ENCODE peak calls at places on chromosome 15, in five cellular contexts. One of them, this sample, is unnamed.

GRCh38 chr15:40338921-40339620 is 1.7 kb downstream of the CCDC9B start:
- DNase-seq in OCI-LY7: no peak
- DNase-seq in cardiac fibroblast: peak
- DNase-seq in cardiac muscle cell: no peak
- DNase-seq in transverse colon: peak
- DNase-seq in this sample: peak

GRCh38 chr15:65057549-65057940 is 10.2 kb downstream of the RASL12 start:
- DNase-seq in OCI-LY7: no peak
- DNase-seq in cardiac fibroblast: no peak
- DNase-seq in cardiac muscle cell: no peak
- DNase-seq in transverse colon: no peak
- DNase-seq in this sample: no peak

GRCh38 chr15:68732451-68732850 is 88.2 kb downstream of the ANP32A start:
- DNase-seq in OCI-LY7: no peak
- DNase-seq in cardiac fibroblast: no peak
- DNase-seq in cardiac muscle cell: no peak
- DNase-seq in transverse colon: no peak
- DNase-seq in this sample: no peak

GRCh38 chr15:60324706-60325438 is 72.9 kb downstream of the ANXA2 start:
- DNase-seq in OCI-LY7: no peak
- DNase-seq in cardiac fibroblast: peak
- DNase-seq in cardiac muscle cell: no peak
- DNase-seq in transverse colon: no peak
- DNase-seq in this sample: no peak

GRCh38 chr15:33955945-33956344 is 12.4 kb upstream of the CHRM5 start:
- DNase-seq in OCI-LY7: no peak
- DNase-seq in cardiac fibroblast: no peak
- DNase-seq in cardiac muscle cell: no peak
- DNase-seq in transverse colon: no peak
- DNase-seq in this sample: no peak

GRCh38 chr15:35693286-35693685 is 147.3 kb upstream of the DPH6 start:
- DNase-seq in OCI-LY7: no peak
- DNase-seq in cardiac fibroblast: peak
- DNase-seq in cardiac muscle cell: no peak
- DNase-seq in transverse colon: no peak
- DNase-seq in this sample: peak

GRCh38 chr15:84840741-84841429 is 23.7 kb downstream of the ALPK3 start:
- DNase-seq in OCI-LY7: no peak
- DNase-seq in cardiac fibroblast: peak
- DNase-seq in cardiac muscle cell: peak
- DNase-seq in transverse colon: peak
- DNase-seq in this sample: peak

GRCh38 chr15:52527898-52528464 is 699 bp downstream of the MYO5A start:
- DNase-seq in OCI-LY7: peak
- DNase-seq in cardiac fibroblast: peak
- DNase-seq in cardiac muscle cell: peak
- DNase-seq in transverse colon: peak
- DNase-seq in this sample: no peak

GRCh38 chr15:94322141-94322540 is 90.8 kb downstream of the MCTP2 start:
- DNase-seq in OCI-LY7: no peak
- DNase-seq in cardiac fibroblast: peak
- DNase-seq in cardiac muscle cell: no peak
- DNase-seq in transverse colon: no peak
- DNase-seq in this sample: peak

GRCh38 chr15:81888748-81889479 is 156.9 kb downstream of the MEX3B start:
- DNase-seq in OCI-LY7: no peak
- DNase-seq in cardiac fibroblast: peak
- DNase-seq in cardiac muscle cell: no peak
- DNase-seq in transverse colon: no peak
- DNase-seq in this sample: peak

GRCh38 chr15:45205192-45205591 is 17.4 kb upstream of the SHF start:
- DNase-seq in OCI-LY7: peak
- DNase-seq in cardiac fibroblast: peak
- DNase-seq in cardiac muscle cell: peak
- DNase-seq in transverse colon: peak
- DNase-seq in this sample: peak

GRCh38 chr15:92449476-92449875 is 55.8 kb downstream of the ST8SIA2 start:
- DNase-seq in OCI-LY7: no peak
- DNase-seq in cardiac fibroblast: no peak
- DNase-seq in cardiac muscle cell: no peak
- DNase-seq in transverse colon: no peak
- DNase-seq in this sample: no peak

GRCh38 chr15:101445562-101446526 is 43.7 kb downstream of the PCSK6 start:
- DNase-seq in OCI-LY7: no peak
- DNase-seq in cardiac fibroblast: peak
- DNase-seq in cardiac muscle cell: no peak
- DNase-seq in transverse colon: no peak
- DNase-seq in this sample: peak

GRCh38 chr15:83204697-83205096 is 2.9 kb downstream of the HDGFL3 start:
- DNase-seq in OCI-LY7: no peak
- DNase-seq in cardiac fibroblast: no peak
- DNase-seq in cardiac muscle cell: peak
- DNase-seq in transverse colon: no peak
- DNase-seq in this sample: no peak

GRCh38 chr15:63402498-63403253 is 21.0 kb upstream of the CA12 start:
- DNase-seq in OCI-LY7: peak
- DNase-seq in cardiac fibroblast: peak
- DNase-seq in cardiac muscle cell: peak
- DNase-seq in transverse colon: no peak
- DNase-seq in this sample: peak

GRCh38 chr15:48408337-48408736 is 77.1 kb downstream of the DUT start:
- DNase-seq in OCI-LY7: no peak
- DNase-seq in cardiac fibroblast: no peak
- DNase-seq in cardiac muscle cell: no peak
- DNase-seq in transverse colon: no peak
- DNase-seq in this sample: no peak

GRCh38 chr15:52348056-52348745 is 52.6 kb upstream of the MYO5C start:
- DNase-seq in OCI-LY7: no peak
- DNase-seq in cardiac fibroblast: peak
- DNase-seq in cardiac muscle cell: peak
- DNase-seq in transverse colon: no peak
- DNase-seq in this sample: peak

GRCh38 chr15:93286456-93286855 is 197.4 kb upstream of the RGMA start:
- DNase-seq in OCI-LY7: no peak
- DNase-seq in cardiac fibroblast: no peak
- DNase-seq in cardiac muscle cell: no peak
- DNase-seq in transverse colon: no peak
- DNase-seq in this sample: no peak

DNA sequence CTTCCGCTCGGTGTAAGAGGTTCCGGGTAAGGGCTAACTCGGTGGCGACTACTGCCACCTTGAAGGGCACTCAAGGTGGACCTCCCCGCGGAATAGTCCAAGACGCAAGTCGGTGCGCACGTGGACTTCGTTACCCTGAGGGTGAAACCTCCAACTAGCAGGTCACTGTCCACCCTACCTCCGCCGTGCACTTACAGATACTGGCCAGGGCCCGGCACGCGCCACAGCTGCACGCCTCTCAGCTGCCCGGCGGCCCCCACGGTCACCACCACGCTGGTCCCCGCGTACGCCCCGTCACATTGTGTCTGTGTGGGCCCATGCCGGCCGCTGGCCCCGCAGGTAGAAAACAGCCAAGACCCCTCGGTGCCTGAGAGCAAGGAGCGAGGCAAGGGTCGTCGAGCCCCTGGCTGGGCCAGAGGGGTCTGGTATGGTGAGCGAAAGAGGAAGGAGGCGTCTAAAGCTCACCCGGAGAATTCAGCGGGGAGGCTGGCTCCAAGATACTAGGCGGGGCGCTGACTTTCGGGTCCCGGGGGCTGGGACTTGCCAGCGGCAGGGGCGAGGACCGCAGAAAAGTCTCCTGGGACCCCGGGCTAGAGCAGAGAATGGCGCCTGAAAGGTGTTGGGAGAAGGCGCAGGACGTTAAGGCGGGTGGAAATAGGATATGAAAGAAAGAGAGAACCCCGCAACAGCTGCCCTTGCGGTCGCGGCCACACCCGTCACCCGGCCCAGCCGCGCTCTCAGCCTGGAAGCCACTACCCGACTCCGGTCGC is 930 bp downstream of the LTK start:
- DNase-seq in OCI-LY7: no peak
- DNase-seq in cardiac fibroblast: no peak
- DNase-seq in cardiac muscle cell: peak
- DNase-seq in transverse colon: peak
- DNase-seq in this sample: peak
- H3K4me3 ChIP-seq in OCI-LY7: no peak
- H3K4me3 ChIP-seq in cardiac fibroblast: peak
- H3K4me3 ChIP-seq in cardiac muscle cell: peak
- H3K4me3 ChIP-seq in transverse colon: peak
- H3K4me3 ChIP-seq in this sample: peak

GRCh38 chr15:55796321-55796965 is 53.5 kb upstream of the PRTG start:
- DNase-seq in OCI-LY7: no peak
- DNase-seq in cardiac fibroblast: peak
- DNase-seq in cardiac muscle cell: no peak
- DNase-seq in transverse colon: no peak
- DNase-seq in this sample: peak

GRCh38 chr15:55802600-55803376 is 59.8 kb upstream of the PRTG start:
- DNase-seq in OCI-LY7: no peak
- DNase-seq in cardiac fibroblast: no peak
- DNase-seq in cardiac muscle cell: peak
- DNase-seq in transverse colon: no peak
- DNase-seq in this sample: no peak

GRCh38 chr15:55795031-55795430 is 52.1 kb upstream of the PRTG start:
- DNase-seq in OCI-LY7: no peak
- DNase-seq in cardiac fibroblast: no peak
- DNase-seq in cardiac muscle cell: no peak
- DNase-seq in transverse colon: no peak
- DNase-seq in this sample: no peak

GRCh38 chr15:55800216-55800615 is 57.3 kb upstream of the PRTG start:
- DNase-seq in OCI-LY7: no peak
- DNase-seq in cardiac fibroblast: no peak
- DNase-seq in cardiac muscle cell: no peak
- DNase-seq in transverse colon: no peak
- DNase-seq in this sample: no peak

DNA sequence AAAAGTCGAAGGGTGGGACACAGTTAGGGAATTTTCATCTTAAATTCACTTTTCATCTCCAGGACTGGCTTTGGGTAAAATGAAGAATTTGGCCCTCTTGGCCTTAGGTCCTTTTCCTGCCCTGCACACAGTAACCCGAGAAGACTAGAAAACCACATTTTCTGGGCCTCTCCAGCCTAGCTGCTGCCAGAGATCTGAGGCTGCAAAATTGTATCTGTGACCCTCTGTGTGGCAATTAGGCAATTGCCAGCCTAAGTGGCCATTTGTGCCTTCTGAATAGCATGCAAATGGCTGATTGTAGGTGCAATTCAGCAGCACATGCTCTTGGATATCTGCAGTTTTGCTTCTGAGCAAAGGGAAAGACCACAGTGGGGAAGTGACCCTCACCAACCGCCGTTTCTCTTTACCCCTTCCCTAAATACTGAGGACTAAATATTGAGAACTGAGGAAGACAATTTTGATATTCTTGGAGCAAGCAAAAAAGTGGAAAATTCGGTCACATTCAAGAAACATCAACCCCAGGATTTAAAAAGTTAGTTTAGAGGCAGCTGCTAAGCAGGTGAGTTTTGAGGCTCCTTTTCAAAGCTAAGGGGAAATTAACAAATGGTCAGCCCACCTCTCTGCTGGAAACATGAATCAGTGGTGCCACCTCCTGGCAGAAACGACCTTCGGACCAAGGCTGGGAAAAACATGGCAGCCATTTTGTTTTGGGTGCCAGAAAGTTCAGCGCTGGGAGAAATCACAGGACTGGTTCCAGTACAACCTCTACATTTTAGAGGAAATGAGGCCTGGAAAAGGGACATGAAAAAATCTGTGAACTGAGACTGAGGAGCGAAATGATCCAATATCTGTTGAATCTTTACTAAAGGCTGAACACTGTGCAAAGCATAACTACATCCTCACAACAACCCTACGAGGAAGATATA is 56.6 kb upstream of the PRTG start:
- DNase-seq in OCI-LY7: peak
- DNase-seq in cardiac fibroblast: peak
- DNase-seq in cardiac muscle cell: peak
- DNase-seq in transverse colon: peak
- DNase-seq in this sample: peak
- TF ChIP-seq CTCF in OCI-LY7: peak
- TF ChIP-seq CTCF in cardiac fibroblast: peak
- TF ChIP-seq CTCF in cardiac muscle cell: peak
- TF ChIP-seq CTCF in transverse colon: peak
- TF ChIP-seq CTCF in this sample: peak

GRCh38 chr15:66399276-66399675 is 12.6 kb downstream of the MAP2K1 start:
- DNase-seq in OCI-LY7: no peak
- DNase-seq in cardiac fibroblast: no peak
- DNase-seq in cardiac muscle cell: no peak
- DNase-seq in transverse colon: no peak
- DNase-seq in this sample: no peak

GRCh38 chr15:66403323-66403722 is 16.6 kb downstream of the MAP2K1 start:
- DNase-seq in OCI-LY7: no peak
- DNase-seq in cardiac fibroblast: no peak
- DNase-seq in cardiac muscle cell: no peak
- DNase-seq in transverse colon: no peak
- DNase-seq in this sample: no peak

GRCh38 chr15:66400351-66400774 is 13.7 kb downstream of the MAP2K1 start:
- DNase-seq in OCI-LY7: no peak
- DNase-seq in cardiac fibroblast: no peak
- DNase-seq in cardiac muscle cell: no peak
- DNase-seq in transverse colon: no peak
- DNase-seq in this sample: no peak

GRCh38 chr15:66402885-66403284 is 16.2 kb downstream of the MAP2K1 start:
- DNase-seq in OCI-LY7: no peak
- DNase-seq in cardiac fibroblast: no peak
- DNase-seq in cardiac muscle cell: no peak
- DNase-seq in transverse colon: no peak
- DNase-seq in this sample: no peak

DNA sequence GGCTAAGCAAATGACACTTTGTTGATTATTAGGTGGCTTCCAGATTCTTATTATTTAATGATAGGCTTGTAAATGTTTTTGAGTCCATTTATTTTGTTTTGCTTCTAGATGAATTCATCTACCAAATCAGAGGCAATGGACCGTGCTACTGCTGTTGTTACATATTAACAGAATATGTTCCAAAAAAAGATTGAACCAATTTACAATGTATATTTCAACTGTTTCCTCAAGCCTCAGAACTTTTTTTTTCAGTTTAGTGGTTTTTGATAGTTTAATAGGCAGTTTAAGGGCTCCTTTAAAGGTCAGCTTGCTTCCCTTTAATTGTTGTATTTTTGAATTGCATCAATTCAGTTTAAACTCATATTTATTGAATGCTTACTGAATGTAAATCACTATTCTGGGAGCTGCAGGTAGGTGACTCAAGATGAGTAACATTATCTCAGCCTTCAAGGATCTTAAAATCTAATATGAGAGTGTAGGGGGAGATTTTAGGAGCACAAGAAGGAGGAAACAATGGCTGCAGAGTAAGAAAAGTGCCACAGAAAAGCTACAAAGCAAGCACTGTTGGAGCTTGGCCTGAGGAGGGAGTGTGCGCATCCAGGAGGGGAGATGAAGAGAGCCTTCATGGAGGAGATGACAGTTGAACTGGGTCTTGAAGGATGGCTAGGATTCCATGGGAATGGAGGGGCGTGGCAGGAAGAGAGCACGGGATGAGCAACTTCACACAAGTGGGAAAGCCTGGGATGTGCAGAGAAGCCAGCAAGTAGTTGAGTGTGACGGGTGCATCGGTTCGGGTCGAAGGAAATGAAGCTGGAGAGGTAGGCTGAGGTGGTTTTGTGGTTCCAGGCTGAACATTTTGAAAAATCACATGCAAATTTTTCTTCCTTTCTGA is 14.7 kb downstream of the MAP2K1 start:
- DNase-seq in OCI-LY7: peak
- DNase-seq in cardiac fibroblast: no peak
- DNase-seq in cardiac muscle cell: no peak
- DNase-seq in transverse colon: no peak
- DNase-seq in this sample: no peak
- H3K4me3 ChIP-seq in OCI-LY7: peak
- H3K4me3 ChIP-seq in cardiac fibroblast: no peak
- H3K4me3 ChIP-seq in cardiac muscle cell: no peak
- H3K4me3 ChIP-seq in transverse colon: no peak
- H3K4me3 ChIP-seq in this sample: no peak

GRCh38 chr15:90701880-90702630 is 15.1 kb upstream of the BLM start:
- DNase-seq in OCI-LY7: no peak
- DNase-seq in cardiac fibroblast: peak
- DNase-seq in cardiac muscle cell: no peak
- DNase-seq in transverse colon: peak
- DNase-seq in this sample: peak
- TF ChIP-seq CTCF in OCI-LY7: no peak
- TF ChIP-seq CTCF in cardiac fibroblast: no peak
- TF ChIP-seq CTCF in cardiac muscle cell: no peak
- TF ChIP-seq CTCF in transverse colon: no peak
- TF ChIP-seq CTCF in this sample: no peak

This sample was measured in fibroblast of villous mesenchyme.